ENCODE peak calls at places on chromosomes 5 and 9, in six cellular contexts. O is stomach, F is PC-3, Q is mammary epithelial cell, P is IMR-90, M is endodermal cell. D is an unnamed sample.
A peak's percentile ranks its signal among the peaks of the same experiment; 100 is the strongest.

GRCh38 chr9:105608685-105609598 is 51.0 kb downstream of the FKTN start:
- DNase-seq in O (no peak), F (peak; percentile 55), Q (peak; percentile 34), P (peak; percentile 59), M (peak; percentile 41), D (no peak)

GRCh38 chr5:126198509-126198908 is 224.7 kb upstream of the GRAMD2B start:
- DNase-seq in O (no peak), F (no peak), Q (no peak), P (no peak), M (no peak), D (no peak)

GRCh38 chr5:111738118-111738517 is 18.9 kb downstream of the NREP start:
- DNase-seq in O (no peak), F (peak; percentile 27), Q (no peak), P (no peak), M (no peak), D (no peak)

GRCh38 chr9:136245194-136246150 is at the start of gene QSOX2:
- DNase-seq in O (peak; percentile 86), F (peak; percentile 59), Q (peak; percentile 63), P (peak; percentile 76), M (peak; percentile 94), D (peak; percentile 73)

GRCh38 chr9:78386746-78387145 is 89.8 kb downstream of the PSAT1 start:
- DNase-seq in O (no peak), F (no peak), Q (no peak), P (peak; percentile 19), M (no peak), D (no peak)

GRCh38 chr5:114447084-114447773 is 85.4 kb downstream of the KCNN2 start:
- DNase-seq in O (no peak), F (peak; percentile 27), Q (no peak), P (peak; percentile 3), M (no peak), D (no peak)

GRCh38 chr5:143397302-143398052 is 6.0 kb downstream of the NR3C1 start:
- DNase-seq in O (no peak), F (no peak), Q (peak; percentile 23), P (no peak), M (no peak), D (no peak)

GRCh38 chr5:96408276-96408777 is 24.7 kb downstream of the PCSK1 start:
- DNase-seq in O (no peak), F (peak; percentile 71), Q (peak; percentile 80), P (peak; percentile 25), M (no peak), D (no peak)

GRCh38 chr9:100525563-100525962 is 52.3 kb upstream of the CAVIN4 start:
- DNase-seq in O (no peak), F (no peak), Q (no peak), P (peak; percentile 2), M (no peak), D (no peak)

GRCh38 chr5:106094836-106095235 is 1575.9 kb downstream of the EFNA5 start:
- DNase-seq in O (no peak), F (no peak), Q (no peak), P (peak; percentile 14), M (no peak), D (no peak)

GRCh38 chr5:117623042-117623815 is 1048.6 kb upstream of the SEMA6A start:
- DNase-seq in O (no peak), F (no peak), Q (peak; percentile 5), P (peak; percentile 10), M (no peak), D (no peak)

GRCh38 chr9:90815183-90815943 is 13.7 kb downstream of the SYK start:
- DNase-seq in O (peak; percentile 24), F (no peak), Q (no peak), P (peak; percentile 2), M (no peak), D (no peak)

GRCh38 chr5:158590936-158591863 is 508.5 kb downstream of the EBF1 start:
- DNase-seq in O (no peak), F (peak; percentile 12), Q (peak; percentile 1), P (no peak), M (peak; percentile 85), D (no peak)

DNA sequence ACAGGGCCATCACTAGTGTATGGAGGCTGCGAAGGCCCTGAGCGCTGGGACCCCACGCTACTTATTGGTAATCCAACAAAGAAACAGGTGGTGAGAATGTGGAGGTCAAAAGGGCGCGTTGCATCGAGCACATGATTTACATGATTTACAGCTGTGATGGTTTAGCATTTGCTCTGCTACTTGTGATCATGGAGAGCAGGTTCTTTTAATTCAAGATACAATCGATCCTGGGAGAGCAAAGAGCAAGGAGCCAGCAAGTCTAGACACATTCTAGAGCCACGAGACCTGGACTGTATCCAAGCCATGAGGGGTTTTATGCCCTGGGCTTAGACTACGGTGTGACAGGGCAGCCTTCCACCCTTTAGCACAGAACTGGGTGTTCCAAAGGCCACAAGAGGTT is 47.0 kb upstream of the CLK4 start:
- DNase-seq in O (no peak), F (no peak), Q (no peak), P (no peak), M (no peak), D (no peak)
- H3K9me3 ChIP-seq in O (no peaks in the 10 kb centered on the region), F (no peaks in the 10 kb centered on the region), Q (peaks cover 4% of the 10 kb centered on the region), P (peaks cover 29% of the 10 kb centered on the region), M (no peaks in the 10 kb centered on the region), D (no peaks in the 10 kb centered on the region)

GRCh38 chr5:56838409-56839039 is 23.2 kb downstream of the MAP3K1 start:
- DNase-seq in O (no peak), F (peak; percentile 64), Q (peak; percentile 58), P (peak; percentile 74), M (no peak), D (no peak)
- TF ChIP-seq CTCF in O (peak; percentile 43), F (peak; percentile 68), Q (peak; percentile 57), P (peak; percentile 68), M (peak; percentile 82), D (peak; percentile 72)

GRCh38 chr5:90759119-90759518 is 200.5 kb downstream of the ADGRV1 start:
- DNase-seq in O (no peak), F (no peak), Q (no peak), P (no peak), M (no peak), D (no peak)
- H3K9me3 ChIP-seq in O (no peaks in the 10 kb centered on the region), F (no peaks in the 10 kb centered on the region), Q (no peaks in the 10 kb centered on the region), P (no peaks in the 10 kb centered on the region), M (no peaks in the 10 kb centered on the region), D (no peaks in the 10 kb centered on the region)

GRCh38 chr9:22217254-22217653 is 208.1 kb upstream of the CDKN2B start:
- DNase-seq in O (no peak), F (no peak), Q (no peak), P (no peak), M (no peak), D (no peak)
- TF ChIP-seq CTCF in O (no peak), F (no peak), Q (no peak), P (no peak), M (no peak), D (no peak)

DNA sequence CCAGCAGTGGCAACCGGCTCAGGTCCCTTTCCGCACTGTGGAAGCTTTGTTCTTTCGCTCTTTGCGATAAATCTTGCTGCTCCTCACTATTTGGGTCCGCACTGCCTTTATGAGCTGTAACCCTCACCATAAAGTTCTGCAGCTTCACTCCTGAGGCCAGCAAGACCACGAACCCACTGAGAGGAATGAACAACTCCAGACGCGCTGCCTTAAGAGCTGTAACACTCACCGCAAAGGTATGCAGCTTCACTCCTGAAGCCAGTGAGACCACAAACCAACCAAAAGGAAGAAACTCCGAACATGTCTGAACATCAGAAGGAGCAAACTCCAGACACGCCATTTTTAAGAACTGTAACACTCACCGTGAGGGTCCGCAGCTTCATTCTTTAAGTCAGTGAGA is 103.5 kb downstream of the GLIS3 start:
- DNase-seq in O (no peak), F (no peak), Q (peak; percentile 28), P (peak; percentile 28), M (no peak), D (no peak)
- H3K9me3 ChIP-seq in O (peaks cover 18% of the 10 kb centered on the region), F (peaks cover 12% of the 10 kb centered on the region), Q (peaks cover 21% of the 10 kb centered on the region), P (peaks cover 28% of the 10 kb centered on the region), M (peaks cover 26% of the 10 kb centered on the region), D (peaks cover 30% of the 10 kb centered on the region)

D was measured in CD4-positive, alpha-beta T cell.